ENCODE peak calls at places on chromosomes 16 and 17, in ten cellular contexts. One of them, this sample, is unnamed.

GRCh38 chr16:63050391-63050790 is 1014.2 kb upstream of the CDH8 start:
- DNase-seq in NCI-H2107: no peak
- DNase-seq in stimulated activated CD4-positive, alpha-beta T cell treated with anti-CD3 and anti-CD28 coated beads, Interleukin-4, amount 100 ng/mL, for 4 hours: no peak
- DNase-seq in prostate gland: no peak
- DNase-seq in thoracic aorta: no peak
- DNase-seq in GM19239: no peak
- DNase-seq in GM20000: no peak
- DNase-seq in AG08395: no peak
- DNase-seq in glutamatergic neuron: no peak
- DNase-seq in GM13977: no peak
- DNase-seq in this sample: no peak

GRCh38 chr16:87201777-87202176 is 115.4 kb downstream of the C16orf95 start:
- DNase-seq in stimulated activated CD4-positive, alpha-beta T cell treated with anti-CD3 and anti-CD28 coated beads, Interleukin-4, amount 100 ng/mL, for 4 hours: no peak
- DNase-seq in GM20000: no peak
- DNase-seq in NCI-H2107: no peak
- DNase-seq in glutamatergic neuron: no peak
- DNase-seq in thoracic aorta: no peak
- DNase-seq in prostate gland: no peak
- DNase-seq in GM19239: no peak
- DNase-seq in AG08395: no peak
- DNase-seq in GM13977: no peak
- DNase-seq in this sample: no peak

GRCh38 chr17:18219016-18219415 is 6.4 kb upstream of the LLGL1 start:
- DNase-seq in stimulated activated CD4-positive, alpha-beta T cell treated with anti-CD3 and anti-CD28 coated beads, Interleukin-4, amount 100 ng/mL, for 4 hours: no peak
- DNase-seq in glutamatergic neuron: no peak
- DNase-seq in NCI-H2107: no peak
- DNase-seq in AG08395: peak; percentile 48
- DNase-seq in GM19239: no peak
- DNase-seq in thoracic aorta: no peak
- DNase-seq in prostate gland: no peak
- DNase-seq in GM13977: no peak
- DNase-seq in GM20000: no peak
- DNase-seq in this sample: no peak

GRCh38 chr17:69175812-69176517 is 34.3 kb upstream of the ABCA6 start:
- DNase-seq in thoracic aorta: no peak
- DNase-seq in GM13977: no peak
- DNase-seq in NCI-H2107: no peak
- DNase-seq in prostate gland: no peak
- DNase-seq in glutamatergic neuron: no peak
- DNase-seq in GM20000: no peak
- DNase-seq in AG08395: peak; percentile 2
- DNase-seq in stimulated activated CD4-positive, alpha-beta T cell treated with anti-CD3 and anti-CD28 coated beads, Interleukin-4, amount 100 ng/mL, for 4 hours: no peak
- DNase-seq in GM19239: no peak
- DNase-seq in this sample: peak; percentile 47

GRCh38 chr16:9976641-9977040 is 205.6 kb downstream of the GRIN2A start:
- DNase-seq in GM19239: no peak
- DNase-seq in GM13977: no peak
- DNase-seq in prostate gland: no peak
- DNase-seq in glutamatergic neuron: no peak
- DNase-seq in GM20000: no peak
- DNase-seq in NCI-H2107: no peak
- DNase-seq in stimulated activated CD4-positive, alpha-beta T cell treated with anti-CD3 and anti-CD28 coated beads, Interleukin-4, amount 100 ng/mL, for 4 hours: no peak
- DNase-seq in thoracic aorta: no peak
- DNase-seq in AG08395: no peak
- DNase-seq in this sample: no peak

GRCh38 chr17:73292031-73292531 is 19.7 kb downstream of the CDC42EP4 start:
- DNase-seq in glutamatergic neuron: no peak
- DNase-seq in GM20000: no peak
- DNase-seq in stimulated activated CD4-positive, alpha-beta T cell treated with anti-CD3 and anti-CD28 coated beads, Interleukin-4, amount 100 ng/mL, for 4 hours: no peak
- DNase-seq in prostate gland: no peak
- DNase-seq in NCI-H2107: no peak
- DNase-seq in AG08395: peak; percentile 67
- DNase-seq in GM19239: no peak
- DNase-seq in GM13977: no peak
- DNase-seq in thoracic aorta: peak; percentile 70
- DNase-seq in this sample: peak; percentile 91

GRCh38 chr17:40818343-40818732 is 4.1 kb downstream of the KRT10 start:
- DNase-seq in AG08395: no peak
- DNase-seq in GM19239: no peak
- DNase-seq in NCI-H2107: no peak
- DNase-seq in thoracic aorta: no peak
- DNase-seq in stimulated activated CD4-positive, alpha-beta T cell treated with anti-CD3 and anti-CD28 coated beads, Interleukin-4, amount 100 ng/mL, for 4 hours: no peak
- DNase-seq in GM20000: no peak
- DNase-seq in GM13977: no peak
- DNase-seq in prostate gland: no peak
- DNase-seq in glutamatergic neuron: no peak
- DNase-seq in this sample: no peak

GRCh38 chr16:24645739-24646645 is 83.5 kb upstream of the TNRC6A start:
- DNase-seq in GM19239: no peak
- DNase-seq in GM20000: no peak
- DNase-seq in AG08395: peak; percentile 94
- DNase-seq in GM13977: no peak
- DNase-seq in thoracic aorta: peak; percentile 28
- DNase-seq in glutamatergic neuron: no peak
- DNase-seq in stimulated activated CD4-positive, alpha-beta T cell treated with anti-CD3 and anti-CD28 coated beads, Interleukin-4, amount 100 ng/mL, for 4 hours: no peak
- DNase-seq in prostate gland: no peak
- DNase-seq in NCI-H2107: no peak
- DNase-seq in this sample: peak; percentile 98

GRCh38 chr16:70675851-70676513 is 9.9 kb downstream of the MTSS2 start:
- DNase-seq in GM13977: no peak
- DNase-seq in prostate gland: no peak
- DNase-seq in GM19239: no peak
- DNase-seq in thoracic aorta: no peak
- DNase-seq in AG08395: no peak
- DNase-seq in stimulated activated CD4-positive, alpha-beta T cell treated with anti-CD3 and anti-CD28 coated beads, Interleukin-4, amount 100 ng/mL, for 4 hours: no peak
- DNase-seq in GM20000: no peak
- DNase-seq in glutamatergic neuron: peak; percentile 23
- DNase-seq in NCI-H2107: no peak
- DNase-seq in this sample: no peak

GRCh38 chr16:4544483-4544882 is 5.9 kb upstream of the CDIP1 start:
- DNase-seq in GM19239: no peak
- DNase-seq in glutamatergic neuron: no peak
- DNase-seq in GM20000: no peak
- DNase-seq in AG08395: no peak
- DNase-seq in thoracic aorta: no peak
- DNase-seq in prostate gland: no peak
- DNase-seq in GM13977: no peak
- DNase-seq in NCI-H2107: no peak
- DNase-seq in stimulated activated CD4-positive, alpha-beta T cell treated with anti-CD3 and anti-CD28 coated beads, Interleukin-4, amount 100 ng/mL, for 4 hours: no peak
- DNase-seq in this sample: no peak

GRCh38 chr16:28531777-28532744 is 6.7 kb downstream of the NUPR1 start:
- DNase-seq in glutamatergic neuron: no peak
- DNase-seq in thoracic aorta: peak; percentile 28
- DNase-seq in AG08395: peak; percentile 51
- DNase-seq in GM20000: no peak
- DNase-seq in NCI-H2107: no peak
- DNase-seq in prostate gland: no peak
- DNase-seq in GM13977: no peak
- DNase-seq in stimulated activated CD4-positive, alpha-beta T cell treated with anti-CD3 and anti-CD28 coated beads, Interleukin-4, amount 100 ng/mL, for 4 hours: no peak
- DNase-seq in GM19239: no peak
- DNase-seq in this sample: no peak

GRCh38 chr16:5422047-5422446 is 324.5 kb upstream of the EEF2KMT start:
- DNase-seq in GM20000: no peak
- DNase-seq in GM13977: no peak
- DNase-seq in AG08395: no peak
- DNase-seq in stimulated activated CD4-positive, alpha-beta T cell treated with anti-CD3 and anti-CD28 coated beads, Interleukin-4, amount 100 ng/mL, for 4 hours: no peak
- DNase-seq in GM19239: no peak
- DNase-seq in prostate gland: no peak
- DNase-seq in thoracic aorta: no peak
- DNase-seq in glutamatergic neuron: no peak
- DNase-seq in NCI-H2107: no peak
- DNase-seq in this sample: no peak

GRCh38 chr16:82748026-82748425 is 121.3 kb downstream of the CDH13 start:
- DNase-seq in stimulated activated CD4-positive, alpha-beta T cell treated with anti-CD3 and anti-CD28 coated beads, Interleukin-4, amount 100 ng/mL, for 4 hours: no peak
- DNase-seq in thoracic aorta: peak; percentile 33
- DNase-seq in NCI-H2107: no peak
- DNase-seq in glutamatergic neuron: no peak
- DNase-seq in GM13977: no peak
- DNase-seq in GM19239: no peak
- DNase-seq in prostate gland: no peak
- DNase-seq in AG08395: peak; percentile 80
- DNase-seq in GM20000: no peak
- DNase-seq in this sample: no peak

GRCh38 chr17:80263253-80264047 is 2.8 kb downstream of the RNF213 start:
- DNase-seq in AG08395: peak; percentile 86
- DNase-seq in prostate gland: peak; percentile 93
- DNase-seq in GM20000: peak; percentile 91
- DNase-seq in GM19239: peak; percentile 83
- DNase-seq in NCI-H2107: peak; percentile 83
- DNase-seq in GM13977: peak; percentile 90
- DNase-seq in glutamatergic neuron: peak; percentile 62
- DNase-seq in thoracic aorta: peak; percentile 65
- DNase-seq in stimulated activated CD4-positive, alpha-beta T cell treated with anti-CD3 and anti-CD28 coated beads, Interleukin-4, amount 100 ng/mL, for 4 hours: peak; percentile 70
- DNase-seq in this sample: peak; percentile 67

GRCh38 chr16:89037261-89038152 is 56.1 kb upstream of the ACSF3 start:
- DNase-seq in prostate gland: no peak
- DNase-seq in NCI-H2107: no peak
- DNase-seq in GM20000: no peak
- DNase-seq in AG08395: peak; percentile 63
- DNase-seq in stimulated activated CD4-positive, alpha-beta T cell treated with anti-CD3 and anti-CD28 coated beads, Interleukin-4, amount 100 ng/mL, for 4 hours: peak; percentile 20
- DNase-seq in glutamatergic neuron: peak; percentile 19
- DNase-seq in GM19239: no peak
- DNase-seq in thoracic aorta: no peak
- DNase-seq in GM13977: peak; percentile 66
- DNase-seq in this sample: no peak

GRCh38 chr17:1087381-1088241 is 90.7 kb downstream of the TIMM22 start:
- DNase-seq in AG08395: peak; percentile 10
- DNase-seq in GM20000: no peak
- DNase-seq in thoracic aorta: peak; percentile 48
- DNase-seq in prostate gland: peak; percentile 89
- DNase-seq in glutamatergic neuron: no peak
- DNase-seq in GM19239: no peak
- DNase-seq in NCI-H2107: no peak
- DNase-seq in GM13977: no peak
- DNase-seq in stimulated activated CD4-positive, alpha-beta T cell treated with anti-CD3 and anti-CD28 coated beads, Interleukin-4, amount 100 ng/mL, for 4 hours: no peak
- DNase-seq in this sample: peak; percentile 50

GRCh38 chr17:1640329-1641064 is 5.0 kb downstream of the SCARF1 start:
- DNase-seq in GM20000: no peak
- DNase-seq in GM19239: no peak
- DNase-seq in AG08395: no peak
- DNase-seq in GM13977: no peak
- DNase-seq in prostate gland: no peak
- DNase-seq in glutamatergic neuron: no peak
- DNase-seq in stimulated activated CD4-positive, alpha-beta T cell treated with anti-CD3 and anti-CD28 coated beads, Interleukin-4, amount 100 ng/mL, for 4 hours: no peak
- DNase-seq in NCI-H2107: no peak
- DNase-seq in thoracic aorta: no peak
- DNase-seq in this sample: no peak

GRCh38 chr16:2471016-2471652 is at the start of gene NTN3:
- DNase-seq in GM13977: peak; percentile 73
- DNase-seq in NCI-H2107: peak; percentile 54
- DNase-seq in thoracic aorta: no peak
- DNase-seq in AG08395: no peak
- DNase-seq in GM20000: peak; percentile 70
- DNase-seq in stimulated activated CD4-positive, alpha-beta T cell treated with anti-CD3 and anti-CD28 coated beads, Interleukin-4, amount 100 ng/mL, for 4 hours: no peak
- DNase-seq in GM19239: no peak
- DNase-seq in prostate gland: no peak
- DNase-seq in glutamatergic neuron: peak; percentile 79
- DNase-seq in this sample: no peak

GRCh38 chr16:67930191-67930590 is 1.5 kb downstream of the CTRL start:
- DNase-seq in GM20000: no peak
- DNase-seq in GM13977: no peak
- DNase-seq in stimulated activated CD4-positive, alpha-beta T cell treated with anti-CD3 and anti-CD28 coated beads, Interleukin-4, amount 100 ng/mL, for 4 hours: no peak
- DNase-seq in GM19239: no peak
- DNase-seq in glutamatergic neuron: no peak
- DNase-seq in NCI-H2107: no peak
- DNase-seq in AG08395: no peak
- DNase-seq in thoracic aorta: no peak
- DNase-seq in prostate gland: no peak
- DNase-seq in this sample: no peak

GRCh38 chr17:51000835-51001638 is 119.6 kb downstream of the SPAG9 start:
- DNase-seq in stimulated activated CD4-positive, alpha-beta T cell treated with anti-CD3 and anti-CD28 coated beads, Interleukin-4, amount 100 ng/mL, for 4 hours: no peak
- DNase-seq in prostate gland: peak; percentile 20
- DNase-seq in thoracic aorta: no peak
- DNase-seq in NCI-H2107: peak; percentile 8
- DNase-seq in GM13977: peak; percentile 56
- DNase-seq in GM19239: peak; percentile 9
- DNase-seq in AG08395: peak; percentile 66
- DNase-seq in glutamatergic neuron: no peak
- DNase-seq in GM20000: peak; percentile 51
- DNase-seq in this sample: peak; percentile 26

GRCh38 chr17:50916026-50916707 is 50.0 kb upstream of the TOB1 start:
- DNase-seq in GM19239: no peak
- DNase-seq in thoracic aorta: no peak
- DNase-seq in prostate gland: no peak
- DNase-seq in GM20000: no peak
- DNase-seq in NCI-H2107: no peak
- DNase-seq in GM13977: no peak
- DNase-seq in stimulated activated CD4-positive, alpha-beta T cell treated with anti-CD3 and anti-CD28 coated beads, Interleukin-4, amount 100 ng/mL, for 4 hours: no peak
- DNase-seq in glutamatergic neuron: no peak
- DNase-seq in AG08395: no peak
- DNase-seq in this sample: no peak

GRCh38 chr16:12902511-12903324 is 1.3 kb downstream of the SHISA9 start:
- DNase-seq in thoracic aorta: no peak
- DNase-seq in GM13977: no peak
- DNase-seq in stimulated activated CD4-positive, alpha-beta T cell treated with anti-CD3 and anti-CD28 coated beads, Interleukin-4, amount 100 ng/mL, for 4 hours: no peak
- DNase-seq in GM20000: no peak
- DNase-seq in GM19239: no peak
- DNase-seq in NCI-H2107: no peak
- DNase-seq in glutamatergic neuron: peak; percentile 59
- DNase-seq in prostate gland: no peak
- DNase-seq in AG08395: no peak
- DNase-seq in this sample: no peak

GRCh38 chr16:75532791-75533190 is 3.1 kb downstream of the CHST5 start:
- DNase-seq in GM20000: no peak
- DNase-seq in AG08395: no peak
- DNase-seq in glutamatergic neuron: no peak
- DNase-seq in NCI-H2107: no peak
- DNase-seq in GM13977: no peak
- DNase-seq in stimulated activated CD4-positive, alpha-beta T cell treated with anti-CD3 and anti-CD28 coated beads, Interleukin-4, amount 100 ng/mL, for 4 hours: no peak
- DNase-seq in prostate gland: no peak
- DNase-seq in thoracic aorta: no peak
- DNase-seq in GM19239: no peak
- DNase-seq in this sample: no peak

GRCh38 chr17:17924131-17924856 is 47.9 kb downstream of the TOM1L2 start:
- DNase-seq in GM19239: no peak
- DNase-seq in NCI-H2107: no peak
- DNase-seq in AG08395: no peak
- DNase-seq in glutamatergic neuron: no peak
- DNase-seq in stimulated activated CD4-positive, alpha-beta T cell treated with anti-CD3 and anti-CD28 coated beads, Interleukin-4, amount 100 ng/mL, for 4 hours: no peak
- DNase-seq in prostate gland: no peak
- DNase-seq in GM13977: no peak
- DNase-seq in GM20000: no peak
- DNase-seq in thoracic aorta: no peak
- DNase-seq in this sample: no peak

GRCh38 chr16:3780570-3780969 is 63.2 kb upstream of the TRAP1 start:
- DNase-seq in AG08395: no peak
- DNase-seq in NCI-H2107: no peak
- DNase-seq in stimulated activated CD4-positive, alpha-beta T cell treated with anti-CD3 and anti-CD28 coated beads, Interleukin-4, amount 100 ng/mL, for 4 hours: no peak
- DNase-seq in glutamatergic neuron: no peak
- DNase-seq in GM20000: no peak
- DNase-seq in GM13977: no peak
- DNase-seq in thoracic aorta: no peak
- DNase-seq in prostate gland: no peak
- DNase-seq in GM19239: no peak
- DNase-seq in this sample: no peak

GRCh38 chr17:7719661-7720060 is 2.1 kb downstream of the DNAH2 start:
- DNase-seq in stimulated activated CD4-positive, alpha-beta T cell treated with anti-CD3 and anti-CD28 coated beads, Interleukin-4, amount 100 ng/mL, for 4 hours: no peak
- DNase-seq in AG08395: no peak
- DNase-seq in thoracic aorta: no peak
- DNase-seq in glutamatergic neuron: no peak
- DNase-seq in GM13977: no peak
- DNase-seq in NCI-H2107: no peak
- DNase-seq in prostate gland: no peak
- DNase-seq in GM20000: no peak
- DNase-seq in GM19239: no peak
- DNase-seq in this sample: no peak

GRCh38 chr17:66655861-66656260 is 179.1 kb upstream of the CACNG5 start:
- DNase-seq in glutamatergic neuron: no peak
- DNase-seq in stimulated activated CD4-positive, alpha-beta T cell treated with anti-CD3 and anti-CD28 coated beads, Interleukin-4, amount 100 ng/mL, for 4 hours: peak; percentile 46
- DNase-seq in GM19239: no peak
- DNase-seq in thoracic aorta: no peak
- DNase-seq in prostate gland: no peak
- DNase-seq in GM20000: no peak
- DNase-seq in NCI-H2107: no peak
- DNase-seq in AG08395: peak; percentile 39
- DNase-seq in GM13977: no peak
- DNase-seq in this sample: no peak